ENCODE peak calls at places on chromosome 18, in five cellular contexts. B, I, L, Z and Y are unnamed samples.

GRCh38 chr18:50006470-50007046 is 188.4 kb downstream of the MYO5B start:
- DNase-seq in B (no peak), I (no peak), L (no peak), Z (no peak), Y (no peak)

GRCh38 chr18:45208164-45208563 is 407.1 kb upstream of the SLC14A2 start:
- DNase-seq in B (no peak), I (no peak), L (no peak), Z (no peak), Y (no peak)

GRCh38 chr18:42706618-42707017 is 408.9 kb downstream of the RIT2 start:
- DNase-seq in B (no peak), I (no peak), L (no peak), Z (no peak), Y (peak)

GRCh38 chr18:37435996-37436395 is 129.6 kb downstream of the CELF4 start:
- DNase-seq in B (no peak), I (no peak), L (no peak), Z (no peak), Y (no peak)

GRCh38 chr18:24019641-24020331 is 5.2 kb downstream of the TTC39C start:
- DNase-seq in B (no peak), I (peak), L (no peak), Z (no peak), Y (no peak)

GRCh38 chr18:13006731-13007550 is 15.8 kb downstream of the CEP192 start:
- DNase-seq in B (no peak), I (no peak), L (no peak), Z (no peak), Y (no peak)

GRCh38 chr18:49691177-49691608 is 122.1 kb downstream of the ACAA2 start:
- DNase-seq in B (no peak), I (no peak), L (no peak), Z (no peak), Y (no peak)

GRCh38 chr18:11981633-11982366 is 493 bp downstream of the IMPA2 start:
- DNase-seq in B (peak), I (peak), L (peak), Z (peak), Y (peak)

GRCh38 chr18:48161201-48161910 is 230.9 kb upstream of the SMAD2 start:
- DNase-seq in B (peak), I (peak), L (peak), Z (peak), Y (peak)

GRCh38 chr18:22093731-22094374 is 75.5 kb upstream of the GATA6 start:
- DNase-seq in B (no peak), I (no peak), L (peak), Z (no peak), Y (no peak)

GRCh38 chr18:58505181-58505580 is 123.7 kb downstream of the ALPK2 start:
- DNase-seq in B (no peak), I (peak), L (no peak), Z (peak), Y (no peak)

GRCh38 chr18:27144672-27145071 is 40.4 kb downstream of the CHST9 start:
- DNase-seq in B (no peak), I (no peak), L (no peak), Z (no peak), Y (no peak)

GRCh38 chr18:49006641-49007136 is 55.9 kb upstream of the SMAD7 start:
- DNase-seq in B (no peak), I (no peak), L (no peak), Z (no peak), Y (peak)

GRCh38 chr18:51479736-51480135 is 282.3 kb upstream of the MEX3C start:
- DNase-seq in B (no peak), I (no peak), L (no peak), Z (no peak), Y (no peak)

GRCh38 chr18:31498450-31499156 is 626 bp downstream of the DSG2 start:
- DNase-seq in B (no peak), I (no peak), L (no peak), Z (no peak), Y (no peak)

GRCh38 chr18:79200546-79201268 is 131.5 kb downstream of the ATP9B start:
- DNase-seq in B (no peak), I (peak), L (no peak), Z (no peak), Y (no peak)

GRCh38 chr18:24814521-24814920 is 354.1 kb downstream of the HRH4 start:
- DNase-seq in B (no peak), I (no peak), L (no peak), Z (no peak), Y (no peak)

GRCh38 chr18:48992791-48993555 is 42.2 kb upstream of the SMAD7 start:
- DNase-seq in B (no peak), I (peak), L (no peak), Z (no peak), Y (peak)

GRCh38 chr18:74731097-74731496 is 133.4 kb downstream of the ZNF407 start:
- DNase-seq in B (no peak), I (no peak), L (no peak), Z (no peak), Y (no peak)

GRCh38 chr18:44066541-44066940 is 614.1 kb upstream of the SETBP1 start:
- DNase-seq in B (no peak), I (no peak), L (no peak), Z (no peak), Y (no peak)

GRCh38 chr18:31487251-31488015 is 10.5 kb upstream of the DSG2 start:
- DNase-seq in B (no peak), I (no peak), L (no peak), Z (no peak), Y (no peak)

GRCh38 chr18:63775166-63775730 is at the start of gene SERPINB7:
- DNase-seq in B (no peak), I (no peak), L (no peak), Z (no peak), Y (no peak)

GRCh38 chr18:51054764-51055163 is 24.8 kb downstream of the SMAD4 start:
- DNase-seq in B (no peak), I (no peak), L (no peak), Z (no peak), Y (no peak)

GRCh38 chr18:63879684-63880083 is 7.8 kb upstream of the SERPINB2 start:
- DNase-seq in B (no peak), I (no peak), L (no peak), Z (no peak), Y (no peak)

GRCh38 chr18:77209587-77209986 is 40.1 kb upstream of the GALR1 start:
- DNase-seq in B (no peak), I (no peak), L (no peak), Z (no peak), Y (no peak)

GRCh38 chr18:2898131-2898640 is 51.4 kb downstream of the EMILIN2 start:
- DNase-seq in B (peak), I (peak), L (no peak), Z (no peak), Y (no peak)